ENCODE peak calls at places on chromosomes 3 and 15, in six cellular contexts. L is H1, C is K562, S is GM12891, P is HepG2, V is GM12878. Z is an unnamed sample.

GRCh38 chr15:73694419-73694818 is 10.2 kb downstream of the CD276 start:
- DNase-seq in C (no peak), L (no peak), S (no peak), P (no peak), V (no peak), Z (no peak)

GRCh38 chr3:133464573-133464972 is 64.7 kb downstream of the BFSP2 start:
- DNase-seq in C (no peak), S (no peak), P (no peak), V (no peak), L (no peak), Z (no peak)

GRCh38 chr15:85482896-85483295 is 102.5 kb downstream of the AKAP13 start:
- DNase-seq in P (no peak), V (no peak), C (no peak), L (no peak), S (no peak), Z (no peak)

GRCh38 chr15:65400760-65401606 is 21.8 kb downstream of the IGDCC4 start:
- DNase-seq in S (peak), L (peak), C (peak), P (peak), V (no peak), Z (peak)

GRCh38 chr15:92429378-92430066 is 35.8 kb downstream of the ST8SIA2 start:
- DNase-seq in P (no peak), C (peak), S (no peak), L (no peak), V (no peak), Z (no peak)

GRCh38 chr3:39917060-39917773 is 107.8 kb downstream of the MYRIP start:
- DNase-seq in C (no peak), S (no peak), V (no peak), P (no peak), L (no peak), Z (no peak)

GRCh38 chr15:97961067-97961954 is 808 bp downstream of the ARRDC4 start:
- DNase-seq in C (peak), L (peak), V (no peak), S (no peak), P (peak), Z (no peak)

GRCh38 chr3:141275032-141275422 is 43.4 kb downstream of the PXYLP1 start:
- DNase-seq in L (no peak), V (no peak), S (no peak), C (no peak), P (peak), Z (no peak)

GRCh38 chr3:5019411-5020261 is 40.4 kb downstream of the BHLHE40 start:
- DNase-seq in P (no peak), L (no peak), S (no peak), C (peak), V (no peak), Z (no peak)

GRCh38 chr3:31010491-31010890 is 116.0 kb upstream of the GADL1 start:
- DNase-seq in P (no peak), V (no peak), C (no peak), L (no peak), S (no peak), Z (no peak)

GRCh38 chr15:40747685-40748631 is 7.1 kb downstream of the RMDN3 start:
- DNase-seq in S (no peak), P (no peak), C (no peak), V (no peak), L (no peak), Z (no peak)

GRCh38 chr3:169085827-169086226 is 577.7 kb downstream of the MECOM start:
- DNase-seq in S (no peak), V (no peak), C (no peak), L (no peak), P (no peak), Z (no peak)

GRCh38 chr3:106337116-106337515 is 468.3 kb upstream of the CBLB start:
- DNase-seq in P (no peak), S (no peak), V (no peak), L (no peak), C (no peak), Z (no peak)

GRCh38 chr3:62335196-62335595 is 38.2 kb downstream of the FEZF2 start:
- DNase-seq in P (no peak), V (no peak), C (no peak), L (no peak), S (no peak), Z (no peak)
- TF ChIP-seq TAF1 in P (no peak), V (no peak), C (no peak), L (no peak), S (no peak), Z (no peak)

GRCh38 chr3:73516656-73517055 is 108.1 kb downstream of the PDZRN3 start:
- DNase-seq in P (no peak), V (no peak), L (no peak), S (no peak), C (no peak), Z (no peak)
- TF ChIP-seq POLR2AphosphoS5 in P (no peak), V (no peak), L (no peak), S (no peak), C (no peak), Z (no peak)

GRCh38 chr3:160400048-160400630 is 689 bp downstream of the SMC4 start:
- DNase-seq in C (peak), S (no peak), P (peak), L (no peak), V (no peak), Z (no peak)

GRCh38 chr3:160401301-160402095 is 2.0 kb downstream of the SMC4 start:
- DNase-seq in L (no peak), S (no peak), V (no peak), P (peak), C (no peak), Z (no peak)

GRCh38 chr3:160400631-160401150 is 1.2 kb downstream of the SMC4 start:
- DNase-seq in L (no peak), P (no peak), V (no peak), S (no peak), C (peak), Z (peak)

GRCh38 chr3:160398820-160399346 is at the start of gene IFT80:
- DNase-seq in P (peak), S (peak), C (peak), V (peak), L (peak), Z (peak)

GRCh38 chr3:160399347-160400047 is at the start of gene SMC4:
- DNase-seq in L (peak), V (peak), C (peak), S (peak), P (peak), Z (peak)
- TF ChIP-seq POLR2A in L (peak), V (peak), C (peak), S (peak), P (peak), Z (peak)

DNA sequence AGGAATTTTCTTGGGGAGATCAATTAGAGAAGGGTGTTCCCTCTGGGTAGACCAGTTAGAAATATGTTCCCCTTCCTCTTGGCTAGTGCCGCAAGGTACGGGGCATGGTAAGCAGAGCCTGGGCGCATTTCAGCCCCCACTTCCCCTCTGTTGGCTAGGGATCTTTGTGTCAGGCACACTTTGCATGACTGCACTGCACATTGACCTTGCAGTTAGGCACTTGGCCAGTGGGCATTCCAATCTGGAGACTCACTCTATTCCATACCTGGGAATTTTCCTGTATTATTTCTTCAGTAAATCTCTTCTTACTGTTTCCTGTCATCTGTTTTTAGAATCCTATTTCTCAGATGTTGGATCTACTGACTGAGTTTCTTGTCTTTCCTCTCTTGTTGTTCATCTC is 30.0 kb upstream of the CACNA1D start:
- DNase-seq in V (no peak), S (no peak), L (no peak), P (peak), C (no peak), Z (no peak)
- TF ChIP-seq TAF1 in V (no peak), S (no peak), L (no peak), P (no peak), C (no peak), Z (no peak)

GRCh38 chr3:150254199-150254786 is 153.8 kb upstream of the TSC22D2 start:
- DNase-seq in V (no peak), S (no peak), L (no peak), P (no peak), C (no peak), Z (no peak)
- TF ChIP-seq POLR2AphosphoS5 in V (no peak), S (no peak), L (no peak), P (no peak), C (no peak), Z (no peak)

GRCh38 chr3:178159691-178160090 is 376.5 kb upstream of the KCNMB2 start:
- DNase-seq in S (no peak), P (no peak), V (no peak), L (peak), C (no peak), Z (no peak)
- TF ChIP-seq POLR2A in S (no peak), P (no peak), V (no peak), L (no peak), C (no peak), Z (no peak)